ENCODE peak calls at places on chromosomes 7 and 10, in six cellular contexts. C, G, A, Z, B and X are unnamed samples.

GRCh38 chr7:41880107-41880506 is 177.2 kb upstream of the INHBA start:
- DNase-seq in C (no peak), G (peak), A (no peak), Z (no peak), B (no peak), X (no peak)

GRCh38 chr7:150902078-150903033 is 50.0 kb downstream of the AOC1 start:
- DNase-seq in C (no peak), G (no peak), A (no peak), Z (no peak), B (no peak), X (no peak)

GRCh38 chr10:94264085-94264484 is 98.7 kb downstream of the NOC3L start:
- DNase-seq in C (no peak), G (no peak), A (no peak), Z (no peak), B (no peak), X (no peak)

GRCh38 chr7:70634610-70635068 is 497.3 kb upstream of the GALNT17 start:
- DNase-seq in C (no peak), G (peak), A (no peak), Z (no peak), B (no peak), X (no peak)

GRCh38 chr10:123241391-123242141 is 87.4 kb downstream of the BUB3 start:
- DNase-seq in C (peak), G (peak), A (no peak), Z (no peak), B (no peak), X (peak)

GRCh38 chr10:25695586-25695985 is 238.4 kb upstream of the MYO3A start:
- DNase-seq in C (no peak), G (no peak), A (no peak), Z (no peak), B (no peak), X (no peak)

GRCh38 chr7:42494722-42495121 is 257.7 kb upstream of the GLI3 start:
- DNase-seq in C (no peak), G (peak), A (no peak), Z (no peak), B (no peak), X (no peak)

GRCh38 chr7:24700446-24701044 is 56.7 kb downstream of the GSDME start:
- DNase-seq in C (no peak), G (peak), A (no peak), Z (no peak), B (no peak), X (no peak)

GRCh38 chr10:102540023-102540422 is 36.3 kb downstream of the SUFU start:
- DNase-seq in C (peak), G (peak), A (no peak), Z (no peak), B (no peak), X (no peak)

GRCh38 chr10:52106895-52107294 is 207.2 kb upstream of the DKK1 start:
- DNase-seq in C (no peak), G (no peak), A (no peak), Z (no peak), B (no peak), X (no peak)

GRCh38 chr7:142376356-142376997 is 118.6 kb upstream of the PRSS58 start:
- DNase-seq in C (no peak), G (peak), A (no peak), Z (peak), B (no peak), X (no peak)

GRCh38 chr7:98178762-98179490 is 32.3 kb upstream of the BHLHA15 start:
- DNase-seq in C (no peak), G (peak), A (no peak), Z (no peak), B (no peak), X (no peak)

GRCh38 chr7:82293467-82293866 is 150.1 kb downstream of the CACNA2D1 start:
- DNase-seq in C (no peak), G (no peak), A (no peak), Z (no peak), B (no peak), X (no peak)

GRCh38 chr10:118873738-118874105 is 119.0 kb upstream of the CACUL1 start:
- DNase-seq in C (no peak), G (peak), A (no peak), Z (no peak), B (no peak), X (no peak)

GRCh38 chr10:92993671-92994304 is 66.8 kb upstream of the CYP26C1 start:
- DNase-seq in C (peak), G (peak), A (no peak), Z (peak), B (no peak), X (no peak)

GRCh38 chr7:80066646-80067045 is 68.0 kb upstream of the GNAI1 start:
- DNase-seq in C (no peak), G (no peak), A (no peak), Z (no peak), B (no peak), X (no peak)

GRCh38 chr10:25017247-25017590 is 807 bp downstream of the THNSL1 start:
- DNase-seq in C (peak), G (no peak), A (no peak), Z (no peak), B (no peak), X (no peak)

GRCh38 chr7:92179393-92179924 is 517 bp upstream of the LRRD1 start:
- DNase-seq in C (no peak), G (no peak), A (no peak), Z (no peak), B (no peak), X (no peak)

GRCh38 chr7:48139461-48139860 is 31.8 kb upstream of the ABCA13 start:
- DNase-seq in C (no peak), G (peak), A (no peak), Z (no peak), B (no peak), X (no peak)

GRCh38 chr10:2987185-2987768 is 80.1 kb upstream of the PFKP start:
- DNase-seq in C (no peak), G (no peak), A (no peak), Z (no peak), B (no peak), X (no peak)

GRCh38 chr7:137241655-137242054 is 101.9 kb downstream of the PTN start:
- DNase-seq in C (no peak), G (no peak), A (no peak), Z (no peak), B (no peak), X (no peak)

GRCh38 chr7:85001493-85002345 is 185.1 kb downstream of the SEMA3D start:
- DNase-seq in C (no peak), G (no peak), A (no peak), Z (no peak), B (no peak), X (no peak)

GRCh38 chr7:142329062-142329788 is 71.4 kb upstream of the PRSS58 start:
- DNase-seq in C (no peak), G (no peak), A (no peak), Z (no peak), B (no peak), X (no peak)

GRCh38 chr7:145212050-145212449 is 376.2 kb upstream of the TPK1 start:
- DNase-seq in C (no peak), G (no peak), A (no peak), Z (peak), B (no peak), X (no peak)

GRCh38 chr10:89431977-89432376 is 17.6 kb downstream of the IFIT5 start:
- DNase-seq in C (no peak), G (peak), A (no peak), Z (no peak), B (no peak), X (no peak)